ENCODE peak calls at places on chromosome 6, in six cellular contexts. P is HCT116, C is Peyer's patch, F is A549, S is transverse colon, L is prostate gland. N is an unnamed sample. For H3K4me1, the result is how much of the 10 kb centered on the place peaks cover.

GRCh38 chr6:160088069-160088773 is 33.4 kb upstream of the SLC22A1 start:
- DNase-seq in F (peak), P (peak), C (peak), L (peak), S (peak), N (peak)

GRCh38 chr6:3804981-3805380 is 44.2 kb upstream of the FAM50B start:
- DNase-seq in P (no peak), C (no peak), S (no peak), L (no peak), F (no peak), N (no peak)

GRCh38 chr6:1701668-1702353 is 92.1 kb downstream of the FOXC1 start:
- DNase-seq in L (no peak), C (no peak), S (no peak), F (no peak), P (no peak), N (no peak)

GRCh38 chr6:126198581-126198980 is 141.3 kb upstream of the CENPW start:
- DNase-seq in L (no peak), S (no peak), C (no peak), P (no peak), F (no peak), N (no peak)

GRCh38 chr6:108194503-108194902 is 28.7 kb downstream of the NR2E1 start:
- DNase-seq in S (no peak), L (no peak), F (no peak), C (no peak), P (no peak), N (no peak)

GRCh38 chr6:109455502-109456282 is at the start of gene MICAL1:
- DNase-seq in C (peak), F (peak), P (no peak), L (peak), S (peak), N (peak)

GRCh38 chr6:27582928-27583725 is 110.2 kb upstream of the ZNF184 start:
- DNase-seq in C (no peak), L (no peak), P (no peak), F (no peak), S (no peak), N (no peak)

GRCh38 chr6:41503841-41504525 is 42.2 kb upstream of the FOXP4 start:
- DNase-seq in P (no peak), L (no peak), C (no peak), S (no peak), F (peak), N (no peak)

GRCh38 chr6:105902401-105903031 is 183.6 kb upstream of the PRDM1 start:
- DNase-seq in P (no peak), L (no peak), F (no peak), S (no peak), C (no peak), N (no peak)

GRCh38 chr6:30742316-30743098 is at the start of gene FLOT1:
- DNase-seq in F (peak), L (peak), C (peak), S (peak), P (peak), N (peak)
- TF ChIP-seq POLR2A in F (peak), L (peak), C (peak), S (peak), P (peak), N (no peak)

GRCh38 chr6:42778072-42778471 is 3.8 kb upstream of the BICRAL start:
- DNase-seq in P (no peak), F (no peak), L (no peak), C (no peak), S (no peak), N (no peak)

GRCh38 chr6:42771741-42772100 is 10.1 kb upstream of the BICRAL start:
- DNase-seq in F (no peak), S (no peak), P (no peak), C (peak), L (no peak), N (no peak)

GRCh38 chr6:42777126-42777822 is 4.6 kb upstream of the BICRAL start:
- DNase-seq in F (no peak), P (no peak), S (no peak), L (no peak), C (no peak), N (no peak)

GRCh38 chr6:42769051-42769450 is 12.8 kb upstream of the BICRAL start:
- DNase-seq in S (no peak), C (peak), P (no peak), F (no peak), L (no peak), N (no peak)

DNA sequence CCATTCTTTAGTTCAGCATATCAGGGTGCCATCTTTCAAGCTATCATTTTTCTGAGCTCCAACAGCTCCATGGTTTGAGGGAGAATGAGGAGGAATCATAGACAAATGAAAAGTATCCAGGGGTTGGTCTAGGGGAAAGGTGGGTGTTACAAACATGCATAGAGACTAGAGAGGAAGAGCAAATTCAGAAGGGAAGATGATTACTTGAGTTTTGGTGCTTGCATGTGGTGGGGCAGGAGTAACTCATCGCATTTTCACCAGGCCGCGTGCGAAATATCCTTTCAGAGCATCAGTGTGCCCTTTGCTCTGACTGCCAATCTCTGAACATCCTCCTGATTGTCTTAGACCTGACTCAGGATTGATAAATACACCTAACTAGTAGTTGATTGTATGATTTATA is 7.7 kb upstream of the BICRAL start:
- DNase-seq in L (no peak), F (no peak), S (no peak), C (no peak), P (no peak), N (no peak)
- H3K4me1 ChIP-seq in L (under half), F (under half), S (under half), C (under half), P (under half), N (under half)

DNA sequence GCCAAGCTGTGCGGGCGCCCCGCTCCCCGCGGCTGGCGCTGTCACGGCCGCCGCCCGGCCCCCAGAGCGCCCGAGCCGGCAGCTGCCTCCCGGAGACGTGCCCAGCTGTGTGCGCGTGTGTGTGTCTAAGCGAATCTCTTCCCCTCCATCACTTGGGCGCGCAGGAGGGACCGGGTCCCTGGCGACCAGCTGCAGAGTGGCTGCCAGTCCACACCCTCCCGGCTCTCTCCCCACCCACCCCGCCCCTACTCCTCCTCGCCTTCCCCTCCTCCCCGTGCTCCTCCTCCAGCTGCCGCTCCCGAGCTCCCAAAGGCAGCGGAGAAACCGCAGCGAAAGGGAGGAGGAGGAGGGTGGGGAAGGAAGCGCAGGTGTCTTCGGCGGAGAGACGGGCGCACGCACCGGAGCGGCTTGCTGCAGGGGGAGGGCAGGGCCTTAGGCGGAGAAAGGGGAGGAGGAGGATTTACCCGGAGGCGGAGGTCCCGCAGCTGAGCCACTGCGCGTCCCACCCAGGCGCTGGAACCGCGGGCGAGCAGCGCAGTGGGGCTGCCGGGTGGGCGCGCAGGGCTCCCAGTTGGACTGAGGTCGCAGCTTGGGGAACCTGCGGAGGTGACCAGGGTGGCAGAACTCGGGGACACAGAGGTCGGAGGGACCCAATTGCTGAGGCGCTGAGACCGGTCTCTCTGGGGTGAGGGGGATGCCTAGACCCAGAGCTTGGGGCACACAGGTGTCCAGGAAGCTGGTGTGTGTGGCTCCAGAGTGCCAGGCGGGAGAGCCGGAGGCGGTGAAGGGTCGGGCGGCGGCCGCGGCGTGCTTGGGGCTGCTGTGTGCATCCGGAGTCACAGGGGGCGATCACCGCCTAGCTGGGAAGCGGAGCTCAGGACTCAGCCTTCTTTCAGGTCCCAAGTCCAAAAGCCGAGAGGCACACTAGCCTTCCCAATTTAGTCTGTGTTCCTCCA is at the start of gene HS3ST5:
- DNase-seq in C (no peak), S (peak), P (peak), F (peak), L (no peak), N (no peak)
- TF ChIP-seq CTCF in C (no peak), S (peak), P (no peak), F (peak), L (no peak), N (no peak)

GRCh38 chr6:31834367-31834703 is 6.8 kb downstream of the HSPA1B start:
- DNase-seq in F (peak), S (peak), C (peak), L (peak), P (peak), N (peak)
- TF ChIP-seq POLR2A in F (peak), S (peak), C (peak), L (peak), P (no peak), N (no peak)

GRCh38 chr6:36730424-36731380 is 33.1 kb downstream of the RAB44 start:
- DNase-seq in F (no peak), P (no peak), L (no peak), C (no peak), S (no peak), N (no peak)

GRCh38 chr6:36725581-36725980 is 28.0 kb downstream of the RAB44 start:
- DNase-seq in S (no peak), F (no peak), L (no peak), C (no peak), P (no peak), N (no peak)

GRCh38 chr6:36727491-36728021 is 29.9 kb downstream of the RAB44 start:
- DNase-seq in C (no peak), P (no peak), S (no peak), L (no peak), F (no peak), N (no peak)

GRCh38 chr6:36729169-36729549 is 31.5 kb downstream of the RAB44 start:
- DNase-seq in S (no peak), L (no peak), F (no peak), P (no peak), C (no peak), N (no peak)

GRCh38 chr6:36728289-36729168 is 30.9 kb downstream of the RAB44 start:
- DNase-seq in F (no peak), L (no peak), C (no peak), P (no peak), S (no peak), N (no peak)
- H3K4me1 ChIP-seq in F (under half), L (under half), C (under half), P (under half), S (under half), N (under half)

GRCh38 chr6:134740473-134741192 is 209.3 kb downstream of the ALDH8A1 start:
- DNase-seq in S (no peak), P (no peak), F (no peak), C (no peak), L (no peak), N (no peak)

GRCh38 chr6:134739299-134740090 is 210.4 kb downstream of the ALDH8A1 start:
- DNase-seq in S (no peak), F (no peak), L (no peak), C (no peak), P (no peak), N (no peak)

GRCh38 chr6:134738486-134738885 is 211.4 kb downstream of the ALDH8A1 start:
- DNase-seq in F (no peak), S (no peak), C (no peak), L (no peak), P (no peak), N (no peak)

GRCh38 chr6:134744301-134744700 is 205.6 kb downstream of the ALDH8A1 start:
- DNase-seq in P (no peak), F (no peak), L (no peak), S (no peak), C (no peak), N (no peak)

DNA sequence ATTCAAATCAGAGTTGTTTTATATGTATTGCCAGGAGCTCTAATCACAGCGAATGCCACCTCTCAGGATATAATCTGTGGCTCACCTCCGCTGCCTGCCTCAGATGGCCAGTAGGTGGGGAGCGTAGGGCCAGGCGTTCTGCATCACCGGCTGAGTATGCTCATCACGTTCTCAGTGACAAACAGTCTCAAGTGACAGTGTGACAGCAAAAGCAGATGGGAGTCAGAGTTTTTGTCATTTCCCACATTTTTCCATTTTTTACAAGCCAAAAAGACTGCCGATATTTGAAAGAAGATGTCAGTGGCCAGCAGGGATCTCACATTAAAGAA is 208.7 kb downstream of the ALDH8A1 start:
- DNase-seq in P (no peak), F (no peak), S (no peak), L (no peak), C (no peak), N (no peak)
- TF ChIP-seq CTCF in P (no peak), F (no peak), S (no peak), L (no peak), C (no peak), N (no peak)

GRCh38 chr6:131651782-131652181 is 14.7 kb downstream of the ENPP3 start:
- DNase-seq in S (no peak), F (no peak), P (no peak), C (no peak), L (peak), N (peak)

GRCh38 chr6:131655951-131656350 is 18.8 kb downstream of the ENPP3 start:
- DNase-seq in P (no peak), S (no peak), C (no peak), F (no peak), L (no peak), N (no peak)

GRCh38 chr6:131654326-131654725 is 17.2 kb downstream of the ENPP3 start:
- DNase-seq in F (no peak), P (no peak), S (no peak), L (no peak), C (no peak), N (no peak)

GRCh38 chr6:131655387-131655786 is 18.3 kb downstream of the ENPP3 start:
- DNase-seq in F (no peak), L (no peak), P (no peak), S (no peak), C (no peak), N (no peak)

GRCh38 chr6:131652472-131652871 is 15.4 kb downstream of the ENPP3 start:
- DNase-seq in L (peak), S (peak), F (no peak), C (peak), P (no peak), N (no peak)
- TF ChIP-seq POLR2A in L (no peak), S (no peak), F (no peak), C (no peak), P (no peak), N (no peak)

GRCh38 chr6:17965397-17965796 is 22.0 kb downstream of the KIF13A start:
- DNase-seq in P (no peak), C (no peak), S (no peak), F (no peak), L (no peak), N (no peak)
- H3K4me1 ChIP-seq in P (under half), C (under half), S (under half), F (under half), L (under half), N (half or more)

N was measured in stomach.